ENCODE peak calls at places on chromosome 14, in five cellular contexts. X, S, P, M and A are unnamed samples.

GRCh38 chr14:75141967-75142366 is 15.1 kb upstream of the NEK9 start:
- DNase-seq in X (peak; percentile 56), S (peak; percentile 38), P (no peak), M (no peak), A (no peak)

GRCh38 chr14:71739273-71739990 is 192.8 kb upstream of the RGS6 start:
- DNase-seq in X (peak; percentile 43), S (no peak), P (no peak), M (no peak), A (no peak)

GRCh38 chr14:44463386-44464004 is 43.6 kb downstream of the FSCB start:
- DNase-seq in X (no peak), S (no peak), P (no peak), M (no peak), A (no peak)

GRCh38 chr14:71682337-71682736 is 249.9 kb upstream of the RGS6 start:
- DNase-seq in X (peak; percentile 82), S (no peak), P (no peak), M (no peak), A (peak; percentile 45)

GRCh38 chr14:85793533-85793932 is 263.6 kb downstream of the FLRT2 start:
- DNase-seq in X (no peak), S (no peak), P (no peak), M (no peak), A (no peak)

GRCh38 chr14:52111583-52111982 is 42.7 kb upstream of the NID2 start:
- DNase-seq in X (peak; percentile 87), S (peak; percentile 71), P (no peak), M (no peak), A (no peak)

GRCh38 chr14:93234798-93235197 is 27.7 kb downstream of the UBR7 start:
- DNase-seq in X (peak; percentile 85), S (peak; percentile 72), P (peak; percentile 70), M (no peak), A (peak; percentile 31)

GRCh38 chr14:74973003-74973614 is 17.7 kb upstream of the PGF start:
- DNase-seq in X (peak; percentile 44), S (peak; percentile 45), P (no peak), M (peak; percentile 61), A (no peak)

GRCh38 chr14:86799244-86799647 is 1193.7 kb downstream of the GALC start:
- DNase-seq in X (peak; percentile 98), S (peak; percentile 80), P (peak; percentile 95), M (no peak), A (peak; percentile 94)

GRCh38 chr14:48536318-48536717 is 860.9 kb upstream of the MDGA2 start:
- DNase-seq in X (no peak), S (no peak), P (no peak), M (no peak), A (no peak)
- TF ChIP-seq CTCF in X (no peak), S (no peak), P (no peak), M (no peak), A (no peak)

GRCh38 chr14:77111021-77111420 is 13.0 kb downstream of the CIPC start:
- DNase-seq in X (no peak), S (no peak), P (no peak), M (no peak), A (no peak)
- TF ChIP-seq CTCF in X (no peak), S (no peak), P (no peak), M (no peak), A (no peak)

GRCh38 chr14:91714805-91715204 is 17.1 kb downstream of the CATSPERB start:
- DNase-seq in X (no peak), S (no peak), P (no peak), M (no peak), A (no peak)
- TF ChIP-seq CTCF in X (no peak), S (no peak), P (no peak), M (no peak), A (no peak)

GRCh38 chr14:23729720-23730387 is 93.7 kb downstream of the DHRS2 start:
- DNase-seq in X (no peak), S (no peak), P (no peak), M (no peak), A (no peak)
- TF ChIP-seq CTCF in X (no peak), S (peak; percentile 44), P (no peak), M (no peak), A (no peak)

GRCh38 chr14:69776875-69777453 is 10.0 kb downstream of the SRSF5 start:
- DNase-seq in X (no peak), S (no peak), P (no peak), M (no peak), A (no peak)
- TF ChIP-seq CTCF in X (no peak), S (no peak), P (no peak), M (no peak), A (no peak)